ENCODE peak calls at places on chromosomes 16 and 17, in six cellular contexts. M is lung, C is skeletal muscle cell, F is EH, B is A673, Y is pancreas. X is an unnamed sample.

GRCh38 chr16:50121278-50121677 is 31.8 kb upstream of the TENT4B start:
- DNase-seq in M (no peak), C (no peak), F (no peak), B (no peak), Y (no peak), X (no peak)

GRCh38 chr17:41784207-41784744 is 2.2 kb downstream of the JUP start:
- DNase-seq in M (peak; percentile 58), C (no peak), F (peak; percentile 65), B (peak; percentile 18), Y (no peak), X (no peak)

GRCh38 chr17:1082579-1082978 is 85.7 kb downstream of the TIMM22 start:
- DNase-seq in M (no peak), C (peak; percentile 34), F (peak; percentile 63), B (no peak), Y (peak; percentile 35), X (no peak)

GRCh38 chr16:9363520-9363919 is 272.1 kb downstream of the HAPSTR1 start:
- DNase-seq in M (no peak), C (no peak), F (no peak), B (no peak), Y (no peak), X (no peak)

GRCh38 chr17:37643829-37644228 is 583 bp upstream of the DDX52 start:
- DNase-seq in M (no peak), C (no peak), F (peak; percentile 8), B (no peak), Y (no peak), X (no peak)

GRCh38 chr17:43601280-43602050 is 55.3 kb upstream of the ETV4 start:
- DNase-seq in M (no peak), C (no peak), F (no peak), B (no peak), Y (peak; percentile 36), X (no peak)

GRCh38 chr17:73972901-73973300 is 230.6 kb upstream of the RPL38 start:
- DNase-seq in M (no peak), C (no peak), F (no peak), B (no peak), Y (no peak), X (no peak)

GRCh38 chr17:74513987-74514631 is 17.2 kb downstream of the CD300LB start:
- DNase-seq in M (no peak), C (peak; percentile 11), F (peak; percentile 35), B (peak; percentile 52), Y (no peak), X (peak; percentile 45)

GRCh38 chr17:70017112-70017511 is 57.9 kb upstream of the KCNJ16 start:
- DNase-seq in M (no peak), C (no peak), F (no peak), B (no peak), Y (no peak), X (no peak)

GRCh38 chr17:62017912-62018311 is 47.2 kb downstream of the MED13 start:
- DNase-seq in M (no peak), C (no peak), F (peak; percentile 17), B (no peak), Y (no peak), X (no peak)

GRCh38 chr17:17056167-17056562 is 13.9 kb downstream of the MPRIP start:
- DNase-seq in M (no peak), C (no peak), F (peak; percentile 78), B (no peak), Y (no peak), X (no peak)

GRCh38 chr17:81991684-81992513 is 14.5 kb downstream of the ASPSCR1 start:
- DNase-seq in M (peak; percentile 93), C (no peak), F (peak; percentile 76), B (no peak), Y (peak; percentile 92), X (no peak)

GRCh38 chr16:79229371-79229770 is 371.2 kb downstream of the MAF start:
- DNase-seq in M (no peak), C (no peak), F (no peak), B (no peak), Y (no peak), X (no peak)

GRCh38 chr17:80861892-80862291 is 129.7 kb upstream of the CHMP6 start:
- DNase-seq in M (no peak), C (no peak), F (peak; percentile 43), B (no peak), Y (no peak), X (peak; percentile 62)

GRCh38 chr16:70788668-70789161 is 12.2 kb downstream of the VAC14 start:
- DNase-seq in M (no peak), C (peak; percentile 20), F (no peak), B (no peak), Y (no peak), X (no peak)

GRCh38 chr17:52938623-52939230 is 780.2 kb upstream of the CA10 start:
- DNase-seq in M (no peak), C (no peak), F (no peak), B (no peak), Y (no peak), X (no peak)

GRCh38 chr17:39903158-39903884 is 15.1 kb downstream of the GSDMB start:
- DNase-seq in M (no peak), C (peak; percentile 31), F (no peak), B (no peak), Y (no peak), X (no peak)

GRCh38 chr17:82815354-82815753 is 24.5 kb downstream of the ZNF750 start:
- DNase-seq in M (no peak), C (no peak), F (no peak), B (no peak), Y (no peak), X (no peak)

GRCh38 chr17:42675348-42675983 is 1.3 kb downstream of the PLEKHH3 start:
- DNase-seq in M (no peak), C (no peak), F (no peak), B (no peak), Y (peak; percentile 88), X (no peak)

GRCh38 chr16:886084-886543 is 84.7 kb downstream of the LMF1 start:
- DNase-seq in M (no peak), C (no peak), F (no peak), B (no peak), Y (peak; percentile 12), X (no peak)

GRCh38 chr17:73393962-73394361 is 82.2 kb upstream of the CDC42EP4 start:
- DNase-seq in M (no peak), C (no peak), F (peak; percentile 41), B (peak; percentile 40), Y (no peak), X (no peak)

GRCh38 chr16:4214215-4214621 is 27.7 kb downstream of the SRL start:
- DNase-seq in M (no peak), C (peak; percentile 67), F (peak; percentile 92), B (peak; percentile 46), Y (no peak), X (no peak)

GRCh38 chr16:4862639-4863038 is 15.4 kb downstream of the UBN1 start:
- DNase-seq in M (peak; percentile 52), C (no peak), F (no peak), B (no peak), Y (no peak), X (no peak)

GRCh38 chr17:2362416-2362815 is 25.1 kb downstream of the SGSM2 start:
- DNase-seq in M (no peak), C (no peak), F (no peak), B (no peak), Y (no peak), X (no peak)

GRCh38 chr16:81238296-81239011 is at the start of gene BCO1:
- DNase-seq in M (peak; percentile 29), C (peak; percentile 29), F (peak; percentile 62), B (peak; percentile 75), Y (peak; percentile 43), X (no peak)

GRCh38 chr17:37743875-37744632 is 805 bp downstream of the HNF1B start:
- DNase-seq in M (peak; percentile 49), C (no peak), F (no peak), B (no peak), Y (peak; percentile 65), X (peak; percentile 4)

GRCh38 chr17:49610883-49611584 is 35.4 kb downstream of the NXPH3 start:
- DNase-seq in M (no peak), C (no peak), F (peak; percentile 33), B (no peak), Y (peak; percentile 39), X (no peak)

GRCh38 chr16:77596243-77596642 is 126.1 kb upstream of the NUDT7 start:
- DNase-seq in M (no peak), C (no peak), F (peak; percentile 7), B (peak; percentile 61), Y (no peak), X (no peak)

GRCh38 chr17:37280841-37281240 is 94.9 kb upstream of the C17orf78 start:
- DNase-seq in M (no peak), C (no peak), F (no peak), B (no peak), Y (no peak), X (no peak)

GRCh38 chr16:70160388-70160787 is 13.2 kb upstream of the CLEC18C start:
- DNase-seq in M (no peak), C (no peak), F (no peak), B (no peak), Y (no peak), X (no peak)

GRCh38 chr16:83856846-83857245 is 42.1 kb upstream of the MLYCD start:
- DNase-seq in M (no peak), C (no peak), F (no peak), B (no peak), Y (no peak), X (no peak)

GRCh38 chr16:50879873-50880695 is 138.2 kb downstream of the CYLD start:
- DNase-seq in M (peak; percentile 25), C (no peak), F (no peak), B (peak; percentile 9), Y (no peak), X (no peak)

GRCh38 chr16:30921748-30922419 is 1.5 kb upstream of the FBXL19 start:
- DNase-seq in M (peak; percentile 92), C (peak; percentile 69), F (peak; percentile 90), B (peak; percentile 95), Y (peak; percentile 92), X (peak; percentile 84)

GRCh38 chr17:62950067-62950466 is 16.0 kb upstream of the TANC2 start:
- DNase-seq in M (peak; percentile 72), C (peak; percentile 83), F (peak; percentile 81), B (peak; percentile 23), Y (no peak), X (no peak)

GRCh38 chr17:78368854-78369495 is 9.1 kb upstream of the SOCS3 start:
- DNase-seq in M (no peak), C (no peak), F (no peak), B (no peak), Y (no peak), X (no peak)

GRCh38 chr16:11501583-11502138 is 85.1 kb downstream of the LITAF start:
- DNase-seq in M (no peak), C (no peak), F (no peak), B (no peak), Y (no peak), X (no peak)

GRCh38 chr17:48678141-48678971 is 44.0 kb downstream of the PRAC1 start:
- DNase-seq in M (peak; percentile 49), C (no peak), F (peak; percentile 52), B (peak; percentile 83), Y (peak; percentile 74), X (peak; percentile 63)

GRCh38 chr16:57564571-57565270 is 22.3 kb downstream of the ADGRG5 start:
- DNase-seq in M (no peak), C (no peak), F (peak; percentile 40), B (no peak), Y (no peak), X (no peak)

GRCh38 chr16:19102187-19102872 is 11.4 kb upstream of the ITPRIPL2 start:
- DNase-seq in M (no peak), C (no peak), F (peak; percentile 62), B (no peak), Y (no peak), X (no peak)